ENCODE peak calls at places on chromosome 3, in eight cellular contexts. Q, I, F, U, D, Z, W and K are unnamed samples.

GRCh38 chr3:179853176-179853575 is 183.6 kb downstream of the PEX5L start:
- DNase-seq in Q (no peak), I (no peak), F (no peak), U (peak; percentile 27), D (peak; percentile 44), Z (no peak), W (no peak), K (no peak)

GRCh38 chr3:149816986-149817385 is 4.0 kb downstream of the RNF13 start:
- DNase-seq in Q (no peak), I (peak; percentile 80), F (peak; percentile 17), U (no peak), D (peak; percentile 87), Z (no peak), W (no peak), K (no peak)

GRCh38 chr3:177589921-177590336 is 392.6 kb upstream of the TBL1XR1 start:
- DNase-seq in Q (peak; percentile 60), I (peak; percentile 95), F (peak; percentile 56), U (no peak), D (peak; percentile 91), Z (no peak), W (peak; percentile 16), K (peak; percentile 80)

GRCh38 chr3:12705981-12706380 is 42.1 kb upstream of the RAF1 start:
- DNase-seq in Q (no peak), I (peak; percentile 72), F (no peak), U (no peak), D (peak; percentile 89), Z (no peak), W (no peak), K (no peak)

GRCh38 chr3:140546649-140547048 is 131.2 kb upstream of the TRIM42 start:
- DNase-seq in Q (no peak), I (no peak), F (no peak), U (no peak), D (no peak), Z (no peak), W (no peak), K (no peak)

GRCh38 chr3:46098319-46098761 is 71.1 kb upstream of the XCR1 start:
- DNase-seq in Q (no peak), I (peak; percentile 88), F (peak; percentile 64), U (peak; percentile 43), D (peak; percentile 87), Z (peak; percentile 56), W (no peak), K (no peak)

GRCh38 chr3:62922326-62922725 is 47.1 kb upstream of the CADPS start:
- DNase-seq in Q (no peak), I (peak; percentile 1), F (no peak), U (no peak), D (peak; percentile 60), Z (no peak), W (no peak), K (no peak)

GRCh38 chr3:44642337-44642736 is 6.2 kb upstream of the ZNF35 start:
- DNase-seq in Q (no peak), I (no peak), F (no peak), U (no peak), D (no peak), Z (no peak), W (no peak), K (no peak)

GRCh38 chr3:49614936-49615335 is 59.2 kb upstream of the APEH start:
- DNase-seq in Q (no peak), I (no peak), F (no peak), U (no peak), D (no peak), Z (no peak), W (no peak), K (no peak)

GRCh38 chr3:170560717-170561382 is 25.0 kb downstream of the SLC7A14 start:
- DNase-seq in Q (no peak), I (no peak), F (no peak), U (no peak), D (no peak), Z (no peak), W (no peak), K (no peak)

GRCh38 chr3:17945799-17946381 is 203.5 kb upstream of the TBC1D5 start:
- DNase-seq in Q (no peak), I (no peak), F (no peak), U (no peak), D (no peak), Z (no peak), W (no peak), K (peak; percentile 61)

GRCh38 chr3:187968883-187969580 is 184.9 kb upstream of the LPP start:
- DNase-seq in Q (peak; percentile 47), I (peak; percentile 74), F (peak; percentile 81), U (no peak), D (peak; percentile 86), Z (no peak), W (no peak), K (no peak)

GRCh38 chr3:48990636-48991421 is 788 bp downstream of the P4HTM start:
- DNase-seq in Q (peak; percentile 52), I (peak; percentile 25), F (peak; percentile 28), U (no peak), D (peak; percentile 56), Z (peak; percentile 18), W (no peak), K (peak; percentile 72)

GRCh38 chr3:191094057-191094456 is 105.0 kb upstream of the OSTN start:
- DNase-seq in Q (no peak), I (peak; percentile 61), F (no peak), U (no peak), D (peak; percentile 88), Z (no peak), W (no peak), K (no peak)

GRCh38 chr3:13095408-13095861 is 22.2 kb upstream of the IQSEC1 start:
- DNase-seq in Q (no peak), I (no peak), F (no peak), U (no peak), D (no peak), Z (no peak), W (no peak), K (peak; percentile 66)

GRCh38 chr3:100761211-100761921 is 52.1 kb downstream of the TFG start:
- DNase-seq in Q (peak; percentile 34), I (no peak), F (no peak), U (no peak), D (no peak), Z (no peak), W (peak; percentile 3), K (peak; percentile 29)

GRCh38 chr3:194097141-194097880 is 38.6 kb upstream of the HES1 start:
- DNase-seq in Q (no peak), I (no peak), F (peak; percentile 80), U (peak; percentile 35), D (peak; percentile 45), Z (no peak), W (no peak), K (no peak)

GRCh38 chr3:180036678-180037455 is at the start of gene PEX5L:
- DNase-seq in Q (peak; percentile 80), I (peak; percentile 48), F (peak; percentile 77), U (peak; percentile 41), D (peak; percentile 66), Z (peak; percentile 3), W (peak; percentile 82), K (peak; percentile 94)

GRCh38 chr3:148227534-148227933 is 470.2 kb upstream of the AGTR1 start:
- DNase-seq in Q (no peak), I (peak; percentile 11), F (no peak), U (no peak), D (no peak), Z (no peak), W (no peak), K (no peak)

GRCh38 chr3:16374047-16375019 is 109.3 kb downstream of the OXNAD1 start:
- DNase-seq in Q (no peak), I (no peak), F (no peak), U (no peak), D (no peak), Z (no peak), W (no peak), K (no peak)

GRCh38 chr3:14803101-14803980 is 15.4 kb upstream of the FGD5 start:
- DNase-seq in Q (peak; percentile 76), I (peak; percentile 60), F (no peak), U (peak; percentile 59), D (peak; percentile 45), Z (no peak), W (peak; percentile 53), K (no peak)

GRCh38 chr3:56616479-56617006 is 59.6 kb downstream of the CCDC66 start:
- DNase-seq in Q (no peak), I (no peak), F (no peak), U (no peak), D (no peak), Z (no peak), W (no peak), K (no peak)

GRCh38 chr3:42712716-42713372 is 10.2 kb upstream of the HHATL start:
- DNase-seq in Q (no peak), I (no peak), F (no peak), U (no peak), D (no peak), Z (no peak), W (peak; percentile 5), K (no peak)

GRCh38 chr3:138646527-138646926 is 38.0 kb downstream of the FAIM start:
- DNase-seq in Q (no peak), I (no peak), F (no peak), U (no peak), D (no peak), Z (no peak), W (no peak), K (no peak)
- H3K9me3 ChIP-seq in Q (peaks cover 15% of the 10 kb centered on the region), I (no peaks in the 10 kb centered on the region), F (peaks cover 7% of the 10 kb centered on the region), U (peaks cover 61% of the 10 kb centered on the region), D (no peaks in the 10 kb centered on the region), Z (peaks cover 33% of the 10 kb centered on the region), W (peaks cover 10% of the 10 kb centered on the region), K (peaks cover 41% of the 10 kb centered on the region)

DNA sequence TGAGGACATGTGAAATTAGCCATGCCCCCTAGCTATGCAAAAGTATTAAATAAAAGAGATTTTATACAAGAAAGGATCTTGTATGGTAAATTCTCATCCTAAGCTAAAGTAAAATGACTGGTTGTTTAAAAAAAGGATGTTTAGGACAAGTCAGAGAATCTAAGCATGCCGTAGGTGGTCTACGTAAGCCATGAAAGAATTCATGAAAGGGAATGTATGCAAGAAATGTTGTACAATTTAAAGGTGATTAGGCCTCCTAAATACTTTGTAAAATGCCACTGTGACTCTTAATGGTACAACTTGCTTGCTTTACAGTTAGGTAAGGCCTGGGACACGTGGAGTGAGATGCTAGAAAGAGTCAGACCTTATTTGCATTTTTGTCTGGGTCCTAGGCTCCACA is 209.0 kb downstream of the EFHB start:
- DNase-seq in Q (no peak), I (no peak), F (no peak), U (no peak), D (no peak), Z (no peak), W (no peak), K (peak; percentile 17)
- H3K9me3 ChIP-seq in Q (no peaks in the 10 kb centered on the region), I (no peaks in the 10 kb centered on the region), F (no peaks in the 10 kb centered on the region), U (no peaks in the 10 kb centered on the region), D (no peaks in the 10 kb centered on the region), Z (no peaks in the 10 kb centered on the region), W (peaks cover 9% of the 10 kb centered on the region), K (peaks cover 12% of the 10 kb centered on the region)

DNA sequence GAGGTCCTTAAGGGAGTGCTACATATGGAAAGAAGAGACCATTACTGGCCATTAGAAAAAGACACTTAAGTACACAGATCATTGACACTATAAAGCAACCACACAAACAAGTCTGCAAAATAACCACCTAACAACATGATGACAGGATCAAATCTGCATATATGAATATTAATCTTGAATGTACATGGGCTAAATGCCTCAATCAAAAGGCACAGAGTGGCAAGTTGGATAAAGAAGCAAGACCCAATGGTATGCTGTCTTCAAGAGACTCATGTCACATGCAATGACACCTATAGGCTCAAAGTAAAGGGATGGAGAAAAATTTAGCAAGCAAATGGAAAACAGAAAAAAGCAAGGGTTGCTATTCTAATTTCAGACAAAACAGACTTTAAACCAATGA is 28.4 kb upstream of the CCNL1 start:
- DNase-seq in Q (no peak), I (no peak), F (no peak), U (no peak), D (no peak), Z (no peak), W (no peak), K (no peak)
- H3K9me3 ChIP-seq in Q (peaks cover 13% of the 10 kb centered on the region), I (no peaks in the 10 kb centered on the region), F (no peaks in the 10 kb centered on the region), U (peaks cover 28% of the 10 kb centered on the region), D (peaks cover 11% of the 10 kb centered on the region), Z (peaks cover 56% of the 10 kb centered on the region), W (peaks cover 8% of the 10 kb centered on the region), K (peaks cover 32% of the 10 kb centered on the region)

GRCh38 chr3:163126115-163126514 is 1629.5 kb downstream of the OTOL1 start:
- DNase-seq in Q (no peak), I (no peak), F (no peak), U (no peak), D (no peak), Z (no peak), W (no peak), K (no peak)
- H3K9me3 ChIP-seq in Q (no peaks in the 10 kb centered on the region), I (no peaks in the 10 kb centered on the region), F (peaks cover 6% of the 10 kb centered on the region), U (peaks cover 50% of the 10 kb centered on the region), D (no peaks in the 10 kb centered on the region), Z (peaks cover 16% of the 10 kb centered on the region), W (peaks cover 5% of the 10 kb centered on the region), K (no peaks in the 10 kb centered on the region)